ENCODE peak calls at places on chromosomes 4 and X, in nine cellular contexts. A is left lung, T is gastrocnemius medialis, B is AG10803, M is HFF-Myc, D is choroid plexus epithelial cell, Z is fibroblast of lung, O is astrocyte, R is activated B cell treated with CpG ODN at 0.5 μM for 24 hours. Y is an unnamed sample.

GRCh38 chrX:103376118-103376978 is at the start of gene BEX3:
- DNase-seq in A (peak), T (no peak), B (peak), M (no peak), D (peak), Z (peak), O (peak), R (no peak), Y (no peak)

GRCh38 chrX:80846247-80846646 is 36.6 kb upstream of the BRWD3 start:
- DNase-seq in A (no peak), T (no peak), B (no peak), M (no peak), D (no peak), Z (no peak), O (no peak), R (no peak), Y (no peak)

GRCh38 chrX:153519569-153520285 is 2.3 kb downstream of the ATP2B3 start:
- DNase-seq in A (no peak), T (no peak), B (no peak), M (no peak), D (peak), Z (peak), O (no peak), R (no peak), Y (peak)

GRCh38 chr4:41160856-41161255 is 53.5 kb downstream of the APBB2 start:
- DNase-seq in A (no peak), T (no peak), B (peak), M (no peak), D (no peak), Z (peak), O (peak), R (no peak), Y (peak)

GRCh38 chrX:84168095-84168494 is 19.9 kb downstream of the RPS6KA6 start:
- DNase-seq in A (no peak), T (no peak), B (peak), M (no peak), D (no peak), Z (no peak), O (peak), R (no peak), Y (peak)

GRCh38 chrX:39203427-39203826 is 402.2 kb downstream of the MID1IP1 start:
- DNase-seq in A (no peak), T (no peak), B (no peak), M (no peak), D (no peak), Z (no peak), O (no peak), R (no peak), Y (no peak)

GRCh38 chrX:19630776-19631707 is 115.7 kb upstream of the MAP3K15 start:
- DNase-seq in A (no peak), T (no peak), B (no peak), M (no peak), D (no peak), Z (no peak), O (no peak), R (no peak), Y (no peak)

GRCh38 chrX:68835468-68835867 is 6.6 kb downstream of the EFNB1 start:
- DNase-seq in A (no peak), T (no peak), B (no peak), M (no peak), D (no peak), Z (no peak), O (no peak), R (no peak), Y (no peak)

GRCh38 chr4:120683902-120684540 is 238.5 kb downstream of the PRDM5 start:
- DNase-seq in A (no peak), T (no peak), B (no peak), M (no peak), D (no peak), Z (no peak), O (no peak), R (no peak), Y (no peak)

GRCh38 chr4:167581449-167581965 is 347.2 kb upstream of the SPOCK3 start:
- DNase-seq in A (peak), T (no peak), B (no peak), M (no peak), D (no peak), Z (no peak), O (no peak), R (no peak), Y (no peak)

GRCh38 chrX:153828308-153828707 is 2.0 kb downstream of the PDZD4 start:
- DNase-seq in A (no peak), T (no peak), B (no peak), M (no peak), D (peak), Z (no peak), O (no peak), R (no peak), Y (no peak)

GRCh38 chr4:72987741-72988729 is 81.5 kb downstream of the COX18 start:
- DNase-seq in A (no peak), T (no peak), B (peak), M (no peak), D (peak), Z (no peak), O (peak), R (no peak), Y (peak)

GRCh38 chr4:26206339-26206738 is 114.5 kb upstream of the RBPJ start:
- DNase-seq in A (no peak), T (no peak), B (peak), M (no peak), D (peak), Z (peak), O (peak), R (no peak), Y (peak)

GRCh38 chrX:120022763-120023162 is 54.7 kb downstream of the RHOXF2B start:
- DNase-seq in A (no peak), T (no peak), B (no peak), M (no peak), D (no peak), Z (no peak), O (no peak), R (no peak), Y (no peak)

GRCh38 chrX:150269613-150270254 is 93.4 kb upstream of the MAMLD1 start:
- DNase-seq in A (no peak), T (no peak), B (peak), M (no peak), D (no peak), Z (no peak), O (peak), R (no peak), Y (no peak)

GRCh38 chrX:2374086-2374485 is 126.7 kb downstream of the DHRSX start:
- DNase-seq in A (no peak), T (no peak), B (peak), M (no peak), D (no peak), Z (peak), O (peak), R (no peak), Y (peak)

GRCh38 chr4:79408063-79408462 is at the start of gene GK2:
- DNase-seq in A (peak), T (no peak), B (no peak), M (no peak), D (no peak), Z (no peak), O (no peak), R (no peak), Y (no peak)

GRCh38 chrX:151416521-151417048 is 19.6 kb downstream of the VMA21 start:
- DNase-seq in A (no peak), T (no peak), B (no peak), M (no peak), D (no peak), Z (no peak), O (no peak), R (no peak), Y (no peak)

GRCh38 chr4:13327991-13328390 is 156.1 kb downstream of the RAB28 start:
- DNase-seq in A (no peak), T (no peak), B (peak), M (peak), D (peak), Z (no peak), O (no peak), R (no peak), Y (no peak)

GRCh38 chr4:930827-931193 is 1.3 kb downstream of the GAK start:
- DNase-seq in A (no peak), T (no peak), B (no peak), M (no peak), D (no peak), Z (no peak), O (no peak), R (no peak), Y (no peak)

GRCh38 chrX:130516123-130516522 is 114.3 kb downstream of the RBMX2 start:
- DNase-seq in A (no peak), T (no peak), B (no peak), M (no peak), D (no peak), Z (no peak), O (no peak), R (no peak), Y (no peak)

GRCh38 chr4:111937368-111937767 is 207.9 kb upstream of the FAM241A start:
- DNase-seq in A (no peak), T (no peak), B (peak), M (no peak), D (peak), Z (peak), O (no peak), R (no peak), Y (peak)

GRCh38 chr4:12548678-12549077 is 935.5 kb downstream of the RAB28 start:
- DNase-seq in A (no peak), T (no peak), B (no peak), M (no peak), D (no peak), Z (no peak), O (no peak), R (no peak), Y (no peak)

DNA sequence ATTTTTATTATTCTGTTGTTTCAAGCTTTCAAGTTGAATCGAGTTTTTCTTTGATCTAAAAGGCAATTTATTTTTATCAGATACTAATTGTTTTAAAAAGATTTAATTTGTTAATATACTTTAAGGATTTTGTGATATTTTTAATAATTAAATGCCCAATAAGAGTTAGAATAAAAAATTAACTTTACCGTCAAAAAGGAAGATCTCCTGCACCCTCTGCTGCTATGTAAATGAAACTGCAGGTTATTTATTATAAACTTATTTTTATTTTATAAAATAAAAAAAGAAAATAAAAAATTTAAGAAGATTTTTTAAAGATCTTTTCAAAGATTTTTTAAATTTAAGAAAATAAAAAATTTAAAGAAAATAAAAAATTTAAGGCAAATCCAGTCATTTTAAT is 166.1 kb downstream of the CCSER1 start:
- DNase-seq in A (no peak), T (no peak), B (peak), M (no peak), D (peak), Z (peak), O (no peak), R (no peak), Y (no peak)
- TF ChIP-seq CTCF in A (no peak), T (no peak), B (peak), M (peak), D (peak), Z (peak), O (peak), R (peak), Y (peak)

DNA sequence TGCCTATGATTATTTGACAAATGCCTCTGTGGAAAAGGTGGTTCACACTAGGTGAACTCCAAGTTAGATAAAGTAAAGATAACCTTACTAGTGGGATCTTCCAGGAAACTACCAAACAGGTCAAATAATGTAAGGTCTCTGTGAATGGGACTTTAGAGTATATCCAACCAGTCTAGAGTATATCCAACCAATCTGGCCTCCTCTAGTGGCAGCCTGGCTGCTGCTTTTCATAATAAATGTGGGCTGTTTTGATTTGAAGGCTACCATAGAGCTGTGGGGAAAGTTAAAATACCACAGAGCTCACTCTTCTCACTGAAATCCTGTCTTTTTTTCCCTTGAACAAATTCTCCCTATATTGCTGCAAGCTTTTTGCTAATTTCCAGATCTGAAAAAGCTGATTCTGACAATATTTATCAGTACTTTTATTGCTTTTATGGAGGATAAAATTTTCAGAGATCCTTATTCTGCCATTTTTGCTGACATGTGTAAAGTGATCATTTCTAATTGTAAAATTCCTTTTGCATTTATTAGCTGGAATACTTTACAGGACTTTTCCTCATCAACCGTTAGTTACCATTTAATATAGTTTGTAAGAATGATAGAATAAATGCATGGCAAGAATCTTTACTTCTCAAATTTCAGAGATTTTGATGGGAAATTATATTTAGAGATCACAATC is 111.3 kb downstream of the TET2 start:
- DNase-seq in A (no peak), T (no peak), B (no peak), M (no peak), D (peak), Z (no peak), O (no peak), R (no peak), Y (no peak)
- TF ChIP-seq CTCF in A (no peak), T (no peak), B (no peak), M (peak), D (peak), Z (no peak), O (no peak), R (no peak), Y (peak)

GRCh38 chr4:158715787-158716186 is 7.4 kb downstream of the PPID start:
- DNase-seq in A (no peak), T (no peak), B (no peak), M (no peak), D (no peak), Z (no peak), O (no peak), R (no peak), Y (no peak)
- TF ChIP-seq CTCF in A (no peak), T (no peak), B (no peak), M (no peak), D (no peak), Z (no peak), O (no peak), R (no peak), Y (no peak)

DNA sequence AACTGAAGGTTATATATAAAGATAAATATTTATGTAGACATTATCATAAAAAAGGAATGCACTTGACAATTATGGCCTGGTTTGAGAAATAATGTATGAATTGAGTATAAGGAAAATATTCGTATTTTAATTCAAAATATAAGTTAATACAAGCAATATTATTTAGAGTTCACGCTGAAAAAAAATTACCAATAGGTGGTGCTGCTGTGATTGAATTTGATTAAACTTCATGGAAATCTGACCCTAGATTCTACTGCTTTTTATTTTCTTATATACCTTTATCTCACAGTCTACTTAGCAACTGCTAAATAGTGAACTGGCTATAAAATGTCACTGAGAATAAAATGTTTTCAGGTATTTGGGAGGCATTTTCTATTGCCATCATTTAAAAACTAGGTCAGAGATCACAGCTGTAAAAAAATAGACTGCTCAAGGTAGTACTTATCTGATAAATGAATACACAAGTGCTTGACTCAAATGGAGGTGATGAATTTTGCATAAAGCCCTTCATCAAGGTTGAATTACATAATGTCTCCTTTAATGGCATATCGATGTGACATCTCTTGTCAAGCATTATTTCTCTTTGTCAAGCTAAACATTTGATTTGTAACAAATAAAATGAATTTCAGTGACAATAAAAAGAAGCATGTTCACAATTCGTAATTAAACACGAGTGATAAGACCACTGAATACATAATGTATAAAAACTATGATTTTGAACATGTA is 1638.8 kb upstream of the PCDH7 start:
- DNase-seq in A (no peak), T (no peak), B (no peak), M (no peak), D (peak), Z (peak), O (no peak), R (no peak), Y (peak)
- TF ChIP-seq CTCF in A (no peak), T (no peak), B (no peak), M (no peak), D (peak), Z (no peak), O (no peak), R (no peak), Y (peak)

DNA sequence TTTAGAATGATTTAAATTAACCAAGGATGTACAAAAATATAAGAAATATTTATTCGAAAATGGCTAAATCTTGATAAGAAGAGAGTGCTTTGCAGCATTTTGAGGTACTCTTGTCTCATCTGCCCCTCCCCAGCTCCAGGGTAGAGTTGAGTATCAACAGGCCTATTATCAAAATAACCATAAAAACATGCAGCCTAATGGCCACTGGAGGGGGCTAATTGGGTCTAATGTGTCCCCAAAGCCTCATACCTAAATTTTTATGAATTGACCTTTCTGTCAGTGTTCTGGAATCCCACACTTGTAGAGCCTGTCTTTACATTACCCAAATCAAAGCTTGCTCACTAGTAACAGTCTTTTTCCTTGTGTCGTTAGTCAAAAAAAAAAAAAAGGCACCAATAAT is 544.9 kb upstream of the CPXCR1 start:
- DNase-seq in A (no peak), T (no peak), B (no peak), M (no peak), D (no peak), Z (no peak), O (no peak), R (no peak), Y (no peak)
- TF ChIP-seq CTCF in A (no peak), T (no peak), B (no peak), M (no peak), D (no peak), Z (no peak), O (no peak), R (no peak), Y (no peak)

GRCh38 chr4:128342762-128343161 is 55.1 kb upstream of the PGRMC2 start:
- DNase-seq in A (no peak), T (no peak), B (no peak), M (no peak), D (no peak), Z (no peak), O (no peak), R (no peak), Y (no peak)

GRCh38 chr4:128345650-128346049 is 58.0 kb upstream of the PGRMC2 start:
- DNase-seq in A (no peak), T (no peak), B (no peak), M (no peak), D (no peak), Z (no peak), O (no peak), R (no peak), Y (no peak)

GRCh38 chr4:128337863-128338262 is 50.2 kb upstream of the PGRMC2 start:
- DNase-seq in A (no peak), T (no peak), B (no peak), M (no peak), D (no peak), Z (no peak), O (no peak), R (no peak), Y (no peak)

GRCh38 chr4:128338634-128339355 is 51.2 kb upstream of the PGRMC2 start:
- DNase-seq in A (no peak), T (no peak), B (peak), M (peak), D (peak), Z (peak), O (peak), R (no peak), Y (peak)

DNA sequence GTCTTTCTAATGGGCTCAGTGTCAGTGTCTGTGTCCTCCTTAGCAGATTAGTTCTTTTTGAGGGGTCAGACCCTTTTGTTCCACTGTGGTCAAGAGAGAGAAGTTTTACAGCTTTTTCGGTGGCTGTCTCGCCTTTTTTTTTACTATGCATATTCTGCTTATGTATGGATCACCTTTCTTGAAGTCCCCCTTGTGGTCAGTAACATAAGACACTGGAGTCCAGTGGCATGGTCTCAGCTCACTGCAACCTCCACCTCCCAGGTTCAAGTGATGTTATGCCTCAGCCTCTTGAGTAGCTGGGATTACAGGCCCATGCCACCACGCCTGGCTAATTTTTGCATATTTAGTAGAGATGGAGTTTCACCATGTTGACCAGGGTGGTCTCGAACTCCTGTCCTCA is 54.0 kb upstream of the PGRMC2 start:
- DNase-seq in A (no peak), T (no peak), B (no peak), M (no peak), D (no peak), Z (no peak), O (no peak), R (no peak), Y (no peak)
- TF ChIP-seq CTCF in A (no peak), T (no peak), B (no peak), M (no peak), D (no peak), Z (no peak), O (no peak), R (no peak), Y (peak)

GRCh38 chr4:39614487-39615162 is 24.0 kb downstream of the SMIM14 start:
- DNase-seq in A (no peak), T (no peak), B (peak), M (no peak), D (peak), Z (peak), O (peak), R (no peak), Y (peak)
- TF ChIP-seq CTCF in A (no peak), T (no peak), B (no peak), M (no peak), D (no peak), Z (no peak), O (no peak), R (no peak), Y (no peak)